ENCODE peak calls at places on chromosomes 13 and 19, in nine cellular contexts. One of them, this sample, is unnamed.

GRCh38 chr19:3178973-3179738 is 587 bp downstream of the S1PR4 start:
- DNase-seq in MM.1S: no peak
- DNase-seq in cardiac fibroblast: no peak
- DNase-seq in breast epithelium: no peak
- DNase-seq in fibroblast of pulmonary artery: no peak
- DNase-seq in AG04450: no peak
- DNase-seq in fibroblast of the aortic adventitia: no peak
- DNase-seq in foreskin fibroblast: no peak
- DNase-seq in epithelial cell of proximal tubule: no peak
- DNase-seq in this sample: no peak

GRCh38 chr19:10871711-10872550 is 578 bp downstream of the CARM1 start:
- DNase-seq in epithelial cell of proximal tubule: no peak
- DNase-seq in fibroblast of the aortic adventitia: no peak
- DNase-seq in foreskin fibroblast: no peak
- DNase-seq in cardiac fibroblast: no peak
- DNase-seq in fibroblast of pulmonary artery: no peak
- DNase-seq in breast epithelium: no peak
- DNase-seq in MM.1S: peak
- DNase-seq in AG04450: no peak
- DNase-seq in this sample: no peak

GRCh38 chr19:10503002-10503789 is at the start of gene KEAP1:
- DNase-seq in epithelial cell of proximal tubule: no peak
- DNase-seq in AG04450: no peak
- DNase-seq in breast epithelium: no peak
- DNase-seq in MM.1S: peak
- DNase-seq in fibroblast of the aortic adventitia: peak
- DNase-seq in foreskin fibroblast: peak
- DNase-seq in cardiac fibroblast: peak
- DNase-seq in fibroblast of pulmonary artery: peak
- DNase-seq in this sample: no peak

GRCh38 chr13:48492123-48493075 is 40.5 kb downstream of the RCBTB2 start:
- DNase-seq in epithelial cell of proximal tubule: no peak
- DNase-seq in breast epithelium: no peak
- DNase-seq in foreskin fibroblast: peak
- DNase-seq in AG04450: no peak
- DNase-seq in fibroblast of pulmonary artery: peak
- DNase-seq in cardiac fibroblast: peak
- DNase-seq in fibroblast of the aortic adventitia: peak
- DNase-seq in MM.1S: peak
- DNase-seq in this sample: no peak

GRCh38 chr19:37309834-37310575 is 60.9 kb upstream of the ZNF527 start:
- DNase-seq in epithelial cell of proximal tubule: no peak
- DNase-seq in fibroblast of pulmonary artery: no peak
- DNase-seq in breast epithelium: no peak
- DNase-seq in AG04450: no peak
- DNase-seq in fibroblast of the aortic adventitia: no peak
- DNase-seq in cardiac fibroblast: no peak
- DNase-seq in foreskin fibroblast: no peak
- DNase-seq in MM.1S: no peak
- DNase-seq in this sample: no peak

GRCh38 chr19:55488986-55489710 is 912 bp downstream of the SSC5D start:
- DNase-seq in fibroblast of pulmonary artery: no peak
- DNase-seq in cardiac fibroblast: no peak
- DNase-seq in epithelial cell of proximal tubule: no peak
- DNase-seq in foreskin fibroblast: no peak
- DNase-seq in fibroblast of the aortic adventitia: peak
- DNase-seq in AG04450: no peak
- DNase-seq in breast epithelium: no peak
- DNase-seq in MM.1S: no peak
- DNase-seq in this sample: no peak

GRCh38 chr19:51927859-51928258 is 587 bp downstream of the ZNF613 start:
- DNase-seq in fibroblast of pulmonary artery: no peak
- DNase-seq in breast epithelium: no peak
- DNase-seq in epithelial cell of proximal tubule: no peak
- DNase-seq in cardiac fibroblast: no peak
- DNase-seq in fibroblast of the aortic adventitia: no peak
- DNase-seq in MM.1S: no peak
- DNase-seq in foreskin fibroblast: no peak
- DNase-seq in AG04450: no peak
- DNase-seq in this sample: no peak

GRCh38 chr13:66835040-66835628 is 395.0 kb downstream of the PCDH9 start:
- DNase-seq in epithelial cell of proximal tubule: no peak
- DNase-seq in fibroblast of pulmonary artery: peak
- DNase-seq in MM.1S: no peak
- DNase-seq in fibroblast of the aortic adventitia: peak
- DNase-seq in AG04450: peak
- DNase-seq in foreskin fibroblast: no peak
- DNase-seq in breast epithelium: no peak
- DNase-seq in cardiac fibroblast: peak
- DNase-seq in this sample: peak

GRCh38 chr19:18173572-18174294 is at the start of gene IFI30:
- DNase-seq in epithelial cell of proximal tubule: no peak
- DNase-seq in breast epithelium: peak
- DNase-seq in AG04450: no peak
- DNase-seq in foreskin fibroblast: no peak
- DNase-seq in cardiac fibroblast: peak
- DNase-seq in fibroblast of the aortic adventitia: peak
- DNase-seq in MM.1S: peak
- DNase-seq in fibroblast of pulmonary artery: peak
- DNase-seq in this sample: no peak

DNA sequence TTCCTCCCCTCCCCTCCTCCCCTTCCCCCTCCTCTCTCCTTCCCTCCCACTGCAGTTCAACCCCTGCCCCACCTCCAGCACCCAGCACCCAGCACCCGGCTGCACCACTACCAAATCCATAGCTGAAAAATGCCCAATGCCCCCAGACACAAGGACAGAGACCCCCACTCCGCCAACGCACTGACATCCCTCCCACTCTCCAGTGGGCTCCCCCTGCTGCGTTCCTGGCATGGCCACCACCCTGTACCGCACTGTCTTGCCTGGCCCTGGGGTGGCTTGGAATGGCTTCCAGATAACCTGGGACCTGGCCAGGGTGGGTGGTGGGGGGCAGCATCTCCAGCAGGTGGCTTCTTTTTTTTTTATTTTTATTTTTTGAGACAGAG is 5.8 kb upstream of the MKNK2 start:
- DNase-seq in foreskin fibroblast: no peak
- DNase-seq in cardiac fibroblast: no peak
- DNase-seq in MM.1S: no peak
- DNase-seq in AG04450: no peak
- DNase-seq in fibroblast of the aortic adventitia: no peak
- DNase-seq in fibroblast of pulmonary artery: no peak
- DNase-seq in breast epithelium: no peak
- DNase-seq in epithelial cell of proximal tubule: no peak
- DNase-seq in this sample: no peak
- H3K4me3 ChIP-seq in foreskin fibroblast: no peak
- H3K4me3 ChIP-seq in cardiac fibroblast: no peak
- H3K4me3 ChIP-seq in MM.1S: no peak
- H3K4me3 ChIP-seq in AG04450: no peak
- H3K4me3 ChIP-seq in fibroblast of the aortic adventitia: no peak
- H3K4me3 ChIP-seq in fibroblast of pulmonary artery: no peak
- H3K4me3 ChIP-seq in breast epithelium: no peak
- H3K4me3 ChIP-seq in epithelial cell of proximal tubule: no peak
- H3K4me3 ChIP-seq in this sample: no peak

DNA sequence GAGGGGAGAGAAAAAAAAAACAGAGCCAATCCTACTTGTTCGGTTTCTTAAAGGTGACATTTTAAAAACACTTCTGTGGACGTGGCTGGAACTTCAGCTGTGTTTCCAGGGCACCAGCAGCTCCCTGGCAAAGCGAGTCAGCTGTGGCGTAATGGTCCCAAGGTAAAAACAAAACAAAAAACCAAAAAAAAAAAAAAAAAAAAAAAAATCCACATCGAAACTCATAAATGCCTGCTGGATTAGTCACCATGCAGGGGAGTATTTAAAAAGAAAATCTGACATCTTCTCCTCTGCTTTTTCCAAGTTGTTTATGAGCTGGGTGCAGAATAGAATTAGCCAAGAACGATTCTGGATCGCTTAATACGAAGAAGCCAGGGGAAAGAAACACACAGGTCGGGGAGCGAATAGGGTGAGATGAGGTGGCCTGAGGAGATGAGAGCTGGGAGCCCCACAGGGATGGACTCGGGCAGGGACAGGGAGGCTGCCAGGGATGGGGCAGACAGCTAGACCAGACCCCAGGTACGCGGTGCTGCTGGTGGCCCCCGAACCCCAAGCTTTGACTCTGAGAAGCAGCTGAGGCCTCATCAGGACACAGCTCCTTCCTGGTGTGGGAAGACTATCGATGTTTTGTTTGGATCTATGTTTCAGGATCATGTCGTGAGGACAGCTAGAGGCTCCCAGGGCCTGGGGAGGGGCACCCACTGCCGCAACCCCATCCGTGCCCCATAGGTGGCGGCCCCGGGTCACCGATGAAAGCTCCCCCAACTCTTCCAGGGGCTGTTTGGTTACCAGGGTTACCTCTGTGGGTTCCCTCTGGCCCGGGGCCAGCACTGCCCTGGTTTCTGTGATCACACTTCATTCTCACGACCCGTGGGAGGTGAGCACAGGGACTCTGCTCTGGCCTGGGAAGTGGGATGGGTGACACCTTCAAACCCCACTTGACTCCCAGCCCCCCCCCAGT is 3.1 kb upstream of the CTXN1 start:
- DNase-seq in foreskin fibroblast: peak
- DNase-seq in MM.1S: no peak
- DNase-seq in fibroblast of the aortic adventitia: peak
- DNase-seq in breast epithelium: no peak
- DNase-seq in epithelial cell of proximal tubule: no peak
- DNase-seq in AG04450: peak
- DNase-seq in cardiac fibroblast: peak
- DNase-seq in fibroblast of pulmonary artery: peak
- DNase-seq in this sample: peak
- TF ChIP-seq CTCF in foreskin fibroblast: peak
- TF ChIP-seq CTCF in MM.1S: peak
- TF ChIP-seq CTCF in fibroblast of the aortic adventitia: peak
- TF ChIP-seq CTCF in breast epithelium: peak
- TF ChIP-seq CTCF in epithelial cell of proximal tubule: peak
- TF ChIP-seq CTCF in AG04450: peak
- TF ChIP-seq CTCF in cardiac fibroblast: peak
- TF ChIP-seq CTCF in fibroblast of pulmonary artery: peak
- TF ChIP-seq CTCF in this sample: peak

DNA sequence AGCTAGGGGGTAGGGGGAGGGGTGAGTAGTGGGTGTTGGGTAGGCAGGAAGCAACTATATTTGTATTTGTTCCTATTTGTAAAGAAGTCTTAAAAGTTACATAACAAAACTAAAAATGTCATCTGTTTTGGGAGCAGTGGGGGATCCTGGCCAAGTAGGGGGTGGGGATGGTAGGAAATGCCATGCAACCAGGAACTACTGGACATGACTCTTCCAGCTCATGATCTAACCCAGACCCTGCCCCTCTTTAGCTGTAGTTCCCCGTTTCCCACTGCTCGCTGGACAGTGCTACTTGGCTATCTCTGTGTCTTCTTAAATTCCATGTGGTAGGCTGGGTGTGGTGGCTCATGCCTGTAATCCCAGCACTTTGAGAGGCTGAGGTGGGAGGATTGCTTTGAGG is 3.2 kb downstream of the GTF3A start:
- DNase-seq in fibroblast of pulmonary artery: no peak
- DNase-seq in breast epithelium: no peak
- DNase-seq in cardiac fibroblast: no peak
- DNase-seq in epithelial cell of proximal tubule: no peak
- DNase-seq in MM.1S: no peak
- DNase-seq in foreskin fibroblast: no peak
- DNase-seq in AG04450: no peak
- DNase-seq in fibroblast of the aortic adventitia: no peak
- DNase-seq in this sample: no peak
- H3K4me3 ChIP-seq in fibroblast of pulmonary artery: no peak
- H3K4me3 ChIP-seq in breast epithelium: no peak
- H3K4me3 ChIP-seq in cardiac fibroblast: no peak
- H3K4me3 ChIP-seq in epithelial cell of proximal tubule: no peak
- H3K4me3 ChIP-seq in MM.1S: no peak
- H3K4me3 ChIP-seq in foreskin fibroblast: no peak
- H3K4me3 ChIP-seq in AG04450: no peak
- H3K4me3 ChIP-seq in fibroblast of the aortic adventitia: no peak
- H3K4me3 ChIP-seq in this sample: no peak

GRCh38 chr13:43237616-43238015 is 214.2 kb downstream of the DNAJC15 start:
- DNase-seq in foreskin fibroblast: no peak
- DNase-seq in fibroblast of pulmonary artery: no peak
- DNase-seq in fibroblast of the aortic adventitia: no peak
- DNase-seq in breast epithelium: no peak
- DNase-seq in MM.1S: no peak
- DNase-seq in AG04450: no peak
- DNase-seq in epithelial cell of proximal tubule: no peak
- DNase-seq in cardiac fibroblast: no peak
- DNase-seq in this sample: no peak

GRCh38 chr13:43239441-43239840 is 216.1 kb downstream of the DNAJC15 start:
- DNase-seq in AG04450: no peak
- DNase-seq in fibroblast of pulmonary artery: no peak
- DNase-seq in breast epithelium: no peak
- DNase-seq in foreskin fibroblast: peak
- DNase-seq in fibroblast of the aortic adventitia: no peak
- DNase-seq in cardiac fibroblast: no peak
- DNase-seq in MM.1S: no peak
- DNase-seq in epithelial cell of proximal tubule: no peak
- DNase-seq in this sample: no peak

GRCh38 chr13:43235028-43235427 is 211.6 kb downstream of the DNAJC15 start:
- DNase-seq in foreskin fibroblast: peak
- DNase-seq in epithelial cell of proximal tubule: no peak
- DNase-seq in breast epithelium: no peak
- DNase-seq in fibroblast of pulmonary artery: no peak
- DNase-seq in cardiac fibroblast: peak
- DNase-seq in AG04450: no peak
- DNase-seq in fibroblast of the aortic adventitia: no peak
- DNase-seq in MM.1S: no peak
- DNase-seq in this sample: no peak

GRCh38 chr13:43240278-43240677 is 216.9 kb downstream of the DNAJC15 start:
- DNase-seq in foreskin fibroblast: no peak
- DNase-seq in AG04450: no peak
- DNase-seq in fibroblast of the aortic adventitia: no peak
- DNase-seq in epithelial cell of proximal tubule: no peak
- DNase-seq in cardiac fibroblast: no peak
- DNase-seq in MM.1S: peak
- DNase-seq in breast epithelium: no peak
- DNase-seq in fibroblast of pulmonary artery: no peak
- DNase-seq in this sample: no peak

DNA sequence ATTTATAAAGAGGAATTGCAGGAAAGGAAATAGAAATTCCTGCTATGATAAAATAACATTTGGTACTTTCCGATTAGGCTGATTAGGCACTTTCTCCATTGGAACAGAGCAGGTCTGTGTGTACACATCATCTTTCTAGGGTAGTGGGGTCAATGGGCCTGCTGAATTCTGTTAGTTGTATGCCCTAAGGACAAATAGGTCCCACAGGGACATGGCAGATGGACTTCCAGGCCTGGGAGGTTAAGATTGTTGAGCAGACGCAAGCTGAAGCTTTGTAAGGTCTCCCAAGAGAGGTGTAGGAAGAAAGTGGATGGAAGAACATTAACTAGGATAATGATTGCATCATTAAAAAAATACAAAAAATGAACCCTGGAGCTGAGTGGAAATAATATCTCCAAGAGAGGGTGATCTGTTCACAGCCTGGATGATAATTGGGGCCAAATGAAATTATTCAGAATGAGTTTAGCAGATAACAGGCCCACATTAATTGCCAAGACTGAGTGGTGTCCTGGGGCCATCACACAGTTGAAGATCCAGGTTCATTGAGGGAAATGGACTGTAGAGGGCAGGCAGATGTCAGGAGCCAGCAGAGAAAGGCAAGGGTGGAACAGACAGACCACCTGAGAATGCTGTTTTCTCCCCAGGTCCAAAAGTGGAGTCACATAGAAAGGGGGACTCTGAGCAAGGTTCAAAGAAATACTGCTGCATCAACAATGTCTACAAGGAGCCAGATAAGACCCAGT is 215.1 kb downstream of the DNAJC15 start:
- DNase-seq in cardiac fibroblast: no peak
- DNase-seq in MM.1S: no peak
- DNase-seq in epithelial cell of proximal tubule: no peak
- DNase-seq in foreskin fibroblast: no peak
- DNase-seq in AG04450: no peak
- DNase-seq in breast epithelium: no peak
- DNase-seq in fibroblast of the aortic adventitia: no peak
- DNase-seq in fibroblast of pulmonary artery: no peak
- DNase-seq in this sample: no peak
- TF ChIP-seq CTCF in cardiac fibroblast: no peak
- TF ChIP-seq CTCF in MM.1S: no peak
- TF ChIP-seq CTCF in epithelial cell of proximal tubule: no peak
- TF ChIP-seq CTCF in foreskin fibroblast: no peak
- TF ChIP-seq CTCF in AG04450: no peak
- TF ChIP-seq CTCF in breast epithelium: no peak
- TF ChIP-seq CTCF in fibroblast of the aortic adventitia: no peak
- TF ChIP-seq CTCF in fibroblast of pulmonary artery: no peak
- TF ChIP-seq CTCF in this sample: no peak

This sample was measured in retinal pigment epithelial cell.